ENCODE peak calls at places on chromosomes 6 and 20, in five cellular contexts. G is body of pancreas, P is H9, Y is lower leg skin, K is mesothelial cell of epicardium. T is an unnamed sample.

GRCh38 chr6:85580878-85581267 is 12.8 kb downstream of the SNX14 start:
- DNase-seq in P (peak; percentile 58), Y (no peak), G (peak; percentile 62), K (no peak), T (no peak)

GRCh38 chr6:41767112-41767946 is 12.4 kb downstream of the FRS3 start:
- DNase-seq in Y (peak; percentile 63), P (no peak), K (peak; percentile 69), G (peak; percentile 71), T (no peak)

GRCh38 chr6:63597142-63598000 is 25.1 kb downstream of the LOC128125822 start:
- DNase-seq in P (no peak), G (no peak), Y (no peak), K (no peak), T (no peak)

GRCh38 chr20:56348746-56349145 is 10.0 kb upstream of the FAM210B start:
- DNase-seq in P (no peak), Y (no peak), G (no peak), K (no peak), T (no peak)

GRCh38 chr6:148358196-148358785 is 15.7 kb downstream of the SASH1 start:
- DNase-seq in P (no peak), G (peak; percentile 33), Y (peak; percentile 82), K (no peak), T (no peak)

GRCh38 chr6:19845271-19846046 is 8.3 kb downstream of the ID4 start:
- DNase-seq in G (no peak), K (no peak), P (no peak), Y (no peak), T (no peak)

GRCh38 chr20:42714298-42715141 is 475.2 kb downstream of the PTPRT start:
- DNase-seq in G (peak; percentile 22), Y (no peak), K (no peak), P (no peak), T (no peak)

GRCh38 chr20:48822879-48823385 is 4.9 kb downstream of the PREX1 start:
- DNase-seq in Y (no peak), P (no peak), K (no peak), G (no peak), T (no peak)

GRCh38 chr20:18380908-18381529 is 85.8 kb downstream of the DZANK1 start:
- DNase-seq in Y (no peak), K (no peak), P (peak; percentile 65), G (no peak), T (no peak)

GRCh38 chr6:168817558-168818159 is 376.7 kb downstream of the SMOC2 start:
- DNase-seq in Y (no peak), P (no peak), G (no peak), K (no peak), T (no peak)

GRCh38 chr6:35587167-35587566 is 74.5 kb upstream of the TULP1 start:
- DNase-seq in K (no peak), G (no peak), Y (no peak), P (no peak), T (no peak)

GRCh38 chr6:15475261-15475660 is 187.6 kb downstream of the DTNBP1 start:
- DNase-seq in G (no peak), Y (no peak), K (no peak), P (no peak), T (no peak)

GRCh38 chr20:31691646-31692275 is 30.9 kb downstream of the BCL2L1 start:
- DNase-seq in P (no peak), Y (no peak), G (no peak), K (no peak), T (no peak)

GRCh38 chr6:19613678-19614077 is 223.5 kb upstream of the ID4 start:
- DNase-seq in K (no peak), Y (no peak), P (peak; percentile 45), G (no peak), T (no peak)

GRCh38 chr6:6547111-6547879 is 41.2 kb upstream of the LY86 start:
- DNase-seq in P (peak; percentile 93), G (peak; percentile 91), Y (peak; percentile 89), K (peak; percentile 92), T (peak; percentile 72)
- TF ChIP-seq CTCF in P (peak; percentile 97), G (peak; percentile 91), Y (peak; percentile 94), K (peak; percentile 96), T (peak; percentile 85)

GRCh38 chr20:47428164-47428563 is 71.7 kb upstream of the ZMYND8 start:
- DNase-seq in G (no peak), P (no peak), Y (no peak), K (no peak), T (no peak)
- TF ChIP-seq CTCF in G (no peak), P (peak; percentile 18), Y (no peak), K (no peak), T (no peak)

DNA sequence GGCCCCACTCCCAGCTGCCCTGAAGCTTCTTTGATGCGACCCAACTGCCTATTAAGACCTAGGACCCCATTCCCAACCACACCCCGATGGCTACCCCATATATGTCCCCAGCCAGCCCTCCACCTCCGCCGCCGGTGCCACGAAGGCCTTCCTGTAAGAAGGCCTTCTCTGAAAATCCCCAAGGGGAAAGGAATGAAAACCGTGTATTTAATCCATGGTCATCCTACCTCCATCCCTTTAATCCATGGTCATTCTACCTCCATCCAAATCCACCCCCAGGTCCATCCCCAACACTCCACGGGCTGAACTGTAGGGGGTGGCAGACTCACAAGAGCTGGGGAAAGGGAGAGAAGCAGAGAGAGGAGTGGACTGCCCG is 545 bp upstream of the VSX1 start:
- DNase-seq in K (peak; percentile 24), P (peak; percentile 31), G (no peak), Y (no peak), T (no peak)
- TF ChIP-seq CTCF in K (no peak), P (peak; percentile 21), G (peak; percentile 17), Y (no peak), T (no peak)

DNA sequence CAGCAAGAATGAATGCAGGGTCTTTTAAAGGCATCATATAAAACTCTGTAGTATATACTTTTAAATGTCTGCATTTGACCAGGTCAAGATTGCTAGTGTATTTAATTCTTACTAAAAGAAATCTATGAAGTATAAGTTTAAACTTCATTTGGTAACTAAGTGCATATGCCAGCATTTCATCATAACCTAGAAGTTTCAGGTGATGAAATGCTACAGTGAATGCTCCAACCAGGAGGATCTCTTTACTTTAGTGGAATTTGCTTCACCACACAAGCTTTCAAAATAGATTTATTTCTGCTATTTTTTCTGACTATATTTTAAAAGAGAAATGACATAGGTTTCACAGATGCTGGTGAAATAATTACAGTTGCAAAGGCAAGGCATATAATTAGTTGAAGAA is 141.9 kb downstream of the HIVEP2 start:
- DNase-seq in K (no peak), P (no peak), Y (no peak), G (no peak), T (no peak)
- TF ChIP-seq CTCF in K (no peak), P (no peak), Y (no peak), G (no peak), T (no peak)

GRCh38 chr20:37902504-37903313 is at the start of gene VSTM2L:
- DNase-seq in K (no peak), P (peak; percentile 36), Y (no peak), G (no peak), T (no peak)
- TF ChIP-seq CTCF in K (no peak), P (no peak), Y (no peak), G (no peak), T (no peak)

GRCh38 chr6:154829970-154830369 is 96.8 kb downstream of the SCAF8 start:
- DNase-seq in P (no peak), G (no peak), Y (no peak), K (no peak), T (no peak)

GRCh38 chr6:154835307-154835706 is 102.1 kb downstream of the SCAF8 start:
- DNase-seq in P (no peak), G (no peak), K (no peak), Y (no peak), T (no peak)

DNA sequence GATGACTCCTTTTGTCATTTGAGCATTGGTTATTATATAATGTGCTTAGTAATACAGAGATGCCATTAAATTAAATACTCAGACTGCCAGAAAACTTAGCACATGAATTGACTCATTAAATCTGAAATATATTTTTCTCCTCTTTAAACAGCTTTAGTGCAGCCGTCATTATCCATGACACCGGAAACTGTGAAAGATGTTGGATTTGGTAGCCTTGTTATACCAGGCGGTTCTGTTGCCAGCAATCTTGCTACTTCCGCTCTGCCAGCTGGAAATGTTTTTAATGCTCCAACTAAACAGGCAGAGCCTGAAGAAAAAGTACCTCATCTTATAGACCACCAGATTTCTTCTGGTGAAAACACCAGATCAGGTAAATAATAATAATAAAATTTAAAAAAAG is 97.6 kb downstream of the SCAF8 start:
- DNase-seq in K (no peak), Y (no peak), P (no peak), G (no peak), T (no peak)
- TF ChIP-seq CTCF in K (no peak), Y (no peak), P (no peak), G (no peak), T (no peak)

DNA sequence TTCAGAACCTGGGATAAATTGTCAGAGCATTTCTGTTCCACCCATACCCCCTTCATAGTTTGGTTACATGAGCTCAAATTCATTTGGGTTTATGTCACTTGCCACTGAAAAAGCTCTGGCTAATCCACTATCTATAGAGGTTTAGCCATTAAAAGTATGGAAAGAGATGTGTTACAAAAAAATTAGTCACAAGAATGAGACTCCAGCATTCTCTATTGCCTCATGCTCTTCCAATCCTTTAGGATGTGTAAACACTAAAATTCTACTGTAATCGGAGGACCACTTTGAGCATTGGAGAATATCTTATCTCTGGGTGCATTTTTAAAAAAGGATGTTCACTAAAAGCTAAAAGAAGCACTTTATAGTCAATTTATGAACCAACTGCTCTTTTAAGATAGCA is 297.6 kb upstream of the TCF21 start:
- DNase-seq in Y (no peak), K (no peak), P (no peak), G (no peak), T (no peak)
- TF ChIP-seq CTCF in Y (no peak), K (no peak), P (no peak), G (no peak), T (no peak)

GRCh38 chr6:3118353-3119039 is at the start of gene BPHL:
- DNase-seq in G (peak; percentile 99), K (peak; percentile 100), P (peak; percentile 94), Y (peak; percentile 96), T (peak; percentile 100)
- TF ChIP-seq CTCF in G (no peak), K (no peak), P (no peak), Y (peak; percentile 50), T (no peak)

DNA sequence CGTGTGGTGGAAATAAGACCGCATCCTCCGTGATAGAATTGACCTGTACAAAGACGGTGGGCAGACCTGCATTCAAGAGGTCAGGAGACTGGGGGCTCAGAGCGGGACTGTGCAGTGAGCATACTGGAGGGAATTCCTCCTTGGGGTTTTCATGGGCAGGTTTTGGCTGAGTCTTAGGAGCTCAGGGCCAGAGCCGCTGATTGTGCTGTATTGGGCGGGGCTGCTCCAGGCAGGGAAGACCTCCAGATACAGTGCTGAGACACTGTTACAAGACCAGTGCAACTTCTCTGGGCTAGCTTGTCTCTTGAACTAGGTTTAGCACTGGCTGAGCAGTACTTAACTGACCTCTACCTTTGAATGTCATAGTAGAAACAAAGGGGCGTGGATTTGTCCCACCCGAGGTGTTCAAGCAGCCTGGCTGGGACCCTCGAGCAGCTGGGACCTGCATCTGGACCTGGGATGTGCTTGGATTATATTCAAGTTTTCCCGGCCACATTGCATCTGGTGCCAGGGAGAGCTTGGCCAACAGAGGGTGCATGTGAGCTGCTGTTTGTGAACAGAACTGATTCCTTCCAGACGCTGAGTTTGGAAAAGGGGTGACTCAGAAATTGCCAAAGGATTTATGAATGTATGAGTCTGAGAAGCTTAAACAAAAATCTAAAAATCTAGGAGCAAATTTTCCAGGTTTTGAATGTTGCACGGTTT is 33.4 kb upstream of the SLC22A1 start:
- DNase-seq in K (peak; percentile 54), P (peak; percentile 44), Y (peak; percentile 47), G (peak; percentile 69), T (no peak)
- TF ChIP-seq CTCF in K (peak; percentile 40), P (peak; percentile 76), Y (no peak), G (peak; percentile 51), T (no peak)

T was measured in natural killer cell.